ENCODE peak calls at places on chromosomes 3 and 15, in ten cellular contexts. X is transverse colon, Y is K562, O is stomach, K is upper lobe of left lung, U is prostate gland, J is GM12878, L is suprapubic skin, E is Panc1, G is HepG2. R is an unnamed sample.

GRCh38 chr3:30952786-30953185 is 58.3 kb upstream of the GADL1 start:
- DNase-seq in K (no peak), J (no peak), E (no peak), G (no peak), Y (no peak), U (no peak), X (no peak), L (no peak), O (no peak), R (no peak)

GRCh38 chr3:106860182-106860581 is 517.1 kb upstream of the CCDC54 start:
- DNase-seq in Y (no peak), L (no peak), G (no peak), U (no peak), E (no peak), O (no peak), J (no peak), X (no peak), K (no peak), R (no peak)

GRCh38 chr15:52529289-52529929 is 729 bp upstream of the MYO5A start:
- DNase-seq in L (no peak), G (no peak), J (no peak), E (no peak), X (peak; percentile 20), U (peak; percentile 12), K (no peak), Y (no peak), O (no peak), R (no peak)

GRCh38 chr3:65562444-65562843 is 476.3 kb downstream of the MAGI1 start:
- DNase-seq in G (no peak), X (no peak), K (no peak), U (no peak), O (no peak), J (no peak), L (no peak), E (no peak), Y (no peak), R (no peak)

GRCh38 chr15:64067564-64068030 is 21.3 kb upstream of the DAPK2 start:
- DNase-seq in K (peak; percentile 59), O (peak; percentile 72), G (peak; percentile 60), E (no peak), L (no peak), X (peak; percentile 73), J (peak; percentile 40), U (peak; percentile 57), Y (peak; percentile 59), R (no peak)

GRCh38 chr3:188664795-188665194 is 507.0 kb upstream of the TPRG1 start:
- DNase-seq in U (no peak), E (peak; percentile 13), L (no peak), O (no peak), G (peak; percentile 32), Y (peak; percentile 5), X (no peak), J (no peak), K (no peak), R (no peak)

GRCh38 chr3:47782538-47783308 is 1.0 kb upstream of the SMARCC1 start:
- DNase-seq in E (no peak), O (no peak), K (no peak), L (no peak), Y (no peak), G (no peak), J (no peak), X (no peak), U (no peak), R (no peak)

GRCh38 chr15:84108725-84109124 is 126.8 kb upstream of the GOLGA6L4 start:
- DNase-seq in O (no peak), J (no peak), Y (no peak), E (no peak), U (no peak), L (no peak), X (no peak), G (no peak), K (no peak), R (no peak)

GRCh38 chr3:158668506-158668905 is 3.9 kb downstream of the LXN start:
- DNase-seq in O (no peak), K (no peak), E (no peak), X (no peak), U (peak; percentile 33), J (no peak), L (no peak), G (no peak), Y (no peak), R (no peak)

GRCh38 chr3:86388848-86389247 is 602.1 kb downstream of the VGLL3 start:
- DNase-seq in Y (no peak), E (no peak), J (no peak), O (no peak), K (no peak), U (no peak), X (no peak), G (peak; percentile 2), L (no peak), R (no peak)

GRCh38 chr15:46723308-46723707 is 994.0 kb upstream of the SEMA6D start:
- DNase-seq in X (no peak), K (no peak), U (no peak), L (no peak), E (no peak), O (no peak), G (no peak), Y (no peak), J (no peak), R (no peak)

GRCh38 chr3:178120367-178120766 is 415.9 kb upstream of the KCNMB2 start:
- DNase-seq in X (no peak), G (no peak), K (no peak), O (no peak), E (no peak), Y (no peak), J (no peak), L (no peak), U (no peak), R (no peak)

GRCh38 chr15:78061963-78062427 is 15.5 kb downstream of the TBC1D2B start:
- DNase-seq in O (no peak), X (no peak), G (no peak), J (no peak), K (peak; percentile 62), L (peak; percentile 73), E (no peak), U (no peak), Y (no peak), R (no peak)

GRCh38 chr3:129118745-129119144 is 2.9 kb downstream of the RAB43 start:
- DNase-seq in Y (no peak), U (no peak), O (no peak), X (no peak), J (no peak), E (no peak), G (no peak), L (no peak), K (no peak), R (no peak)

GRCh38 chr3:16146015-16146730 is 28.3 kb upstream of the GALNT15 start:
- DNase-seq in J (peak; percentile 44), X (no peak), G (no peak), K (no peak), Y (no peak), L (no peak), O (no peak), U (no peak), E (no peak), R (no peak)

GRCh38 chr15:89783111-89783860 is 7.2 kb downstream of the MESP2 start:
- DNase-seq in L (no peak), K (no peak), X (no peak), U (no peak), G (no peak), Y (peak; percentile 44), J (no peak), O (no peak), E (no peak), R (no peak)

GRCh38 chr3:42745291-42745745 is 27.7 kb downstream of the CCDC13 start:
- DNase-seq in K (no peak), L (peak; percentile 9), O (no peak), X (no peak), E (no peak), Y (no peak), J (no peak), G (no peak), U (no peak), R (no peak)
- H3K4me1 ChIP-seq in K (peaks cover 17% of the 10 kb centered on the region), L (peaks cover 26% of the 10 kb centered on the region), O (peaks cover 17% of the 10 kb centered on the region), X (peaks cover 21% of the 10 kb centered on the region), E (no peaks in the 10 kb centered on the region), Y (no peaks in the 10 kb centered on the region), J (no peaks in the 10 kb centered on the region), G (peaks cover 74% of the 10 kb centered on the region), U (peaks cover 14% of the 10 kb centered on the region), R (peaks cover 29% of the 10 kb centered on the region)

DNA sequence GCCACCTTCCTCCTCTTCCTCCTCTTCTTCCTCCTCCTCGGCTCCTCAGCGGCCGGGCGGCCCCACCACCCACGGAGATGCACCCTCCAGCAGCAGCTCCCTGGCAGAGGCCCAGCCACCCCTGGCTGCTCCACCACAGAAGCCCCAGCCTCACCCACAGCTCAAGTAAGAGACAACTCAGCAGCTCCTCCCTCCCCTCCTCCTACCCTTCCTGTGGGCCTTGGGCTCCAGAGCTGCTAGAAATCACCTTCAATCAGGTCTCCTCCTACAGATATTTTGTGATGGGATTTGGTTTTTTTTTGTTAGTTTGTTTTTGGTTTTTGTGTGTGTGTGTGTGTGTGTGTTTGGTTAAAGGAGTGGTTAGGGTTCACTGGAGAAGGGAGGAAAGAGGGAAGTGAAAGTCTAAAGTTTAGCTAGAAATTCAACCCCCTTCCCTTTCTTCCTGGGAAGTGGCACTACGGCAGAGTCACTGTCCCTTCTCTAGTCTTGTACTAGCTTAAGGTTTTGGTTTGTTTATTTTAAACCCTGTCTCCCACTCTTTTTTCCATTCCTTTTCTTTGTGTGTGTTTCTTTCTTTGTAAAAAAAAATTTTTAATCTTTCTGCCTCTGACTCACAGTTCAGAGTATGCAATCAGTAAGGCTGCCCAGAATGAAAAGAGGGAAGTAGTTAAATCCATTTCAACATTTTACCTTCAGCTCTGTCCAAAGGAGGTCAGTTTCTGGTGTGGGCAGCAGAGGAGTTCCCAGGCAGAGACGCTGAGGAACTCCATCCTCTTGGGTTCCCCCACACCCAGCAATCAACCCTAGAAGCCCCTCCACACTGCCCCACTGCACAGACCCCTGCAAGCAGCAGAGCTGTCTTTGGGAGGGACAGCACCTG is 29.0 kb upstream of the TIMP4 start:
- DNase-seq in G (no peak), E (no peak), Y (no peak), J (peak; percentile 61), L (no peak), K (peak; percentile 56), U (no peak), O (no peak), X (peak; percentile 34), R (peak; percentile 87)
- TF ChIP-seq POLR2AphosphoS5 in G (no peak), E (no peak), Y (no peak), J (no peak), L (no peak), K (no peak), U (no peak), O (no peak), X (no peak), R (no peak)

DNA sequence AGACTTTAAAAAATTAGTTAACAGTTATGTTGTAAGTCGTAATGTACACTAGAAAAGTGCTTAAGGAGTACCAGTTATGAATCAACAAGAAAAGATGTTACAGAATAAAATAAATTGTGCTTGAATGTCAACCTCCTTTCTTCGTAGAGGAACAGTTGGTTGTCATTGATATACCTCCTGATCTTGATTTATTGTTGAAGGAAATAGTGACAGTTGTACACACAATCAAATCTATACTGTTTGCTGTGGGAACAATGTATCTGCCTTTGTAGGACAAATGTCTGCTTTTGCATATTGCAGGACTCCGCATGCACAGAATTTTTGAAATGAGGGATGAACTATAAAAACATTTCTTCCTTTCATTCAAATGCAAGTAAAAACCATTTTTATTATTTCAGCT is 19.2 kb downstream of the RASA2 start:
- DNase-seq in G (no peak), J (no peak), Y (no peak), O (no peak), L (no peak), X (no peak), E (no peak), K (no peak), U (no peak), R (no peak)
- H3K4me1 ChIP-seq in G (peaks cover 55% of the 10 kb centered on the region), J (no peaks in the 10 kb centered on the region), Y (peaks cover 16% of the 10 kb centered on the region), O (no peaks in the 10 kb centered on the region), L (no peaks in the 10 kb centered on the region), X (no peaks in the 10 kb centered on the region), E (no peaks in the 10 kb centered on the region), K (no peaks in the 10 kb centered on the region), U (no peaks in the 10 kb centered on the region), R (peaks cover 12% of the 10 kb centered on the region)

GRCh38 chr3:186617038-186617934 is 4.4 kb downstream of the AHSG start:
- DNase-seq in U (peak; percentile 88), X (peak; percentile 84), G (peak; percentile 49), K (peak; percentile 92), Y (peak; percentile 82), E (peak; percentile 78), J (peak; percentile 59), O (peak; percentile 91), L (peak; percentile 92), R (no peak)
- TF ChIP-seq POLR2AphosphoS5 in U (peak; percentile 59), X (no peak), G (peak; percentile 87), K (no peak), Y (no peak), E (no peak), J (no peak), O (peak; percentile 79), L (no peak), R (peak; percentile 37)

R was measured in vagina.